ENCODE peak calls at places on chromosomes 7 and 10, in ten cellular contexts. N is NCI-H524; U is heart left ventricle; O is GM12892; H is NCI-H2081; T is naive thymus-derived CD4-positive, alpha-beta T cell; X is NCI-H1694; A is activated CD4-positive, alpha-beta T cell treated with anti-CD3 and anti-CD28 coated beads, Interleukin-2, amount 50 U/mL, for 1 hour; J is T-helper 17 cell; V is iris pigment epithelial cell. R is an unnamed sample.

GRCh38 chr10:62454696-62455451 is 80.7 kb downstream of the ZNF365 start:
- DNase-seq in N (no peak), U (no peak), O (no peak), H (no peak), T (no peak), X (no peak), A (no peak), J (no peak), V (peak), R (no peak)

GRCh38 chr7:30920584-30921539 is 9.2 kb downstream of the AQP1 start:
- DNase-seq in N (no peak), U (peak), O (no peak), H (no peak), T (no peak), X (no peak), A (no peak), J (peak), V (peak), R (no peak)

GRCh38 chr7:112946350-112946749 is 140.3 kb downstream of the GPR85 start:
- DNase-seq in N (no peak), U (no peak), O (no peak), H (no peak), T (no peak), X (no peak), A (no peak), J (no peak), V (peak), R (no peak)

GRCh38 chr7:45394117-45394708 is 180.0 kb upstream of the ADCY1 start:
- DNase-seq in N (no peak), U (no peak), O (no peak), H (no peak), T (no peak), X (no peak), A (no peak), J (no peak), V (no peak), R (no peak)

GRCh38 chr7:68619476-68619875 is 978.8 kb upstream of the AUTS2 start:
- DNase-seq in N (no peak), U (no peak), O (no peak), H (no peak), T (no peak), X (no peak), A (no peak), J (no peak), V (no peak), R (no peak)

GRCh38 chr10:89390875-89391576 is 1.4 kb upstream of the IFIT1 start:
- DNase-seq in N (no peak), U (no peak), O (no peak), H (peak), T (no peak), X (no peak), A (no peak), J (no peak), V (no peak), R (no peak)

GRCh38 chr7:23893172-23893941 is 183.3 kb downstream of the STK31 start:
- DNase-seq in N (no peak), U (no peak), O (no peak), H (no peak), T (no peak), X (no peak), A (no peak), J (no peak), V (peak), R (no peak)

GRCh38 chr7:135946289-135947055 is 30.7 kb downstream of the MTPN start:
- DNase-seq in N (no peak), U (no peak), O (no peak), H (no peak), T (no peak), X (no peak), A (no peak), J (no peak), V (no peak), R (no peak)

GRCh38 chr10:2137549-2138174 is 400.3 kb upstream of the ADARB2 start:
- DNase-seq in N (peak), U (no peak), O (no peak), H (peak), T (no peak), X (no peak), A (no peak), J (no peak), V (no peak), R (peak)

GRCh38 chr10:71103969-71104368 is 108.4 kb upstream of the UNC5B start:
- DNase-seq in N (no peak), U (no peak), O (no peak), H (no peak), T (no peak), X (no peak), A (no peak), J (no peak), V (no peak), R (no peak)

GRCh38 chr7:17269345-17270221 is 28.9 kb upstream of the AHR start:
- DNase-seq in N (no peak), U (no peak), O (no peak), H (no peak), T (no peak), X (no peak), A (no peak), J (no peak), V (no peak), R (no peak)

GRCh38 chr7:94810496-94810895 is 96.9 kb upstream of the PPP1R9A start:
- DNase-seq in N (no peak), U (no peak), O (no peak), H (no peak), T (no peak), X (no peak), A (no peak), J (no peak), V (no peak), R (no peak)

GRCh38 chr7:44244282-44244681 is 43.5 kb downstream of the YKT6 start:
- DNase-seq in N (peak), U (no peak), O (peak), H (no peak), T (peak), X (no peak), A (peak), J (no peak), V (no peak), R (peak)

GRCh38 chr10:129890170-129890569 is 73.9 kb downstream of the EBF3 start:
- DNase-seq in N (no peak), U (no peak), O (no peak), H (no peak), T (no peak), X (no peak), A (no peak), J (no peak), V (no peak), R (no peak)

GRCh38 chr10:78959901-78960300 is 108.9 kb upstream of the ZMIZ1 start:
- DNase-seq in N (no peak), U (peak), O (no peak), H (no peak), T (no peak), X (no peak), A (no peak), J (no peak), V (no peak), R (no peak)

GRCh38 chr10:17368708-17369272 is 85.6 kb downstream of the ST8SIA6 start:
- DNase-seq in N (no peak), U (no peak), O (no peak), H (no peak), T (no peak), X (no peak), A (no peak), J (no peak), V (no peak), R (no peak)

GRCh38 chr7:23334482-23335056 is 35.4 kb downstream of the MALSU1 start:
- DNase-seq in N (no peak), U (no peak), O (no peak), H (peak), T (no peak), X (no peak), A (no peak), J (no peak), V (peak), R (no peak)

GRCh38 chr7:22853674-22854157 is 31.1 kb upstream of the TOMM7 start:
- DNase-seq in N (peak), U (no peak), O (no peak), H (no peak), T (no peak), X (no peak), A (no peak), J (peak), V (no peak), R (peak)

GRCh38 chr10:12314836-12315235 is 34.5 kb upstream of the CAMK1D start:
- DNase-seq in N (no peak), U (no peak), O (no peak), H (no peak), T (no peak), X (no peak), A (no peak), J (no peak), V (no peak), R (no peak)

GRCh38 chr10:98917828-98918227 is 317.8 kb downstream of the HPSE2 start:
- DNase-seq in N (no peak), U (no peak), O (no peak), H (no peak), T (no peak), X (no peak), A (no peak), J (no peak), V (no peak), R (no peak)

GRCh38 chr10:80511984-80512634 is 25.6 kb upstream of the SH2D4B start:
- DNase-seq in N (no peak), U (no peak), O (no peak), H (no peak), T (no peak), X (no peak), A (no peak), J (no peak), V (no peak), R (no peak)

GRCh38 chr10:129320340-129320739 is 146.7 kb upstream of the MGMT start:
- DNase-seq in N (no peak), U (no peak), O (no peak), H (no peak), T (no peak), X (no peak), A (no peak), J (no peak), V (no peak), R (no peak)

GRCh38 chr10:102691701-102692100 is 22.5 kb downstream of the ARL3 start:
- DNase-seq in N (no peak), U (no peak), O (no peak), H (no peak), T (no peak), X (no peak), A (no peak), J (no peak), V (peak), R (no peak)

GRCh38 chr7:127890726-127891125 is 140.5 kb downstream of the LRRC4 start:
- DNase-seq in N (no peak), U (no peak), O (no peak), H (peak), T (no peak), X (no peak), A (no peak), J (no peak), V (no peak), R (peak)

GRCh38 chr7:155983176-155983815 is 171.0 kb upstream of the SHH start:
- DNase-seq in N (no peak), U (no peak), O (no peak), H (no peak), T (peak), X (no peak), A (no peak), J (no peak), V (no peak), R (no peak)

R was measured in HL-60.